ENCODE peak calls at places on chromosome 14, in six cellular contexts. W is stomach; Q is ovary; I is naive thymus-derived CD4-positive, alpha-beta T cell; Y is GM23248; D is body of pancreas. R is an unnamed sample. For H3K4me1, H3K27me3 and H3K36me3, the result is how much of the 10 kb centered on the place peaks cover.

GRCh38 chr14:101104485-101104884 is 201.0 kb upstream of the RTL1 start:
- DNase-seq in W (no peak), Q (no peak), I (no peak), Y (no peak), D (no peak), R (no peak)

GRCh38 chr14:58298880-58299664 is 717 bp downstream of the ARID4A start:
- DNase-seq in W (peak), Q (peak), I (peak), Y (peak), D (peak), R (no peak)

GRCh38 chr14:49999216-49999761 is 106.4 kb downstream of the ARF6 start:
- DNase-seq in W (peak), Q (no peak), I (peak), Y (peak), D (peak), R (no peak)

GRCh38 chr14:55730602-55731001 is 150.6 kb downstream of the KTN1 start:
- DNase-seq in W (no peak), Q (no peak), I (no peak), Y (no peak), D (no peak), R (no peak)

GRCh38 chr14:32450919-32451675 is 122.0 kb downstream of the AKAP6 start:
- DNase-seq in W (no peak), Q (no peak), I (no peak), Y (peak), D (no peak), R (no peak)

GRCh38 chr14:38199768-38200167 is 7.9 kb upstream of the SSTR1 start:
- DNase-seq in W (no peak), Q (no peak), I (no peak), Y (peak), D (no peak), R (no peak)

GRCh38 chr14:94655169-94655710 is 43.0 kb downstream of the SERPINA3 start:
- DNase-seq in W (no peak), Q (no peak), I (no peak), Y (no peak), D (no peak), R (no peak)

GRCh38 chr14:92352158-92352985 is 29.4 kb downstream of the SLC24A4 start:
- DNase-seq in W (no peak), Q (no peak), I (no peak), Y (peak), D (no peak), R (peak)

GRCh38 chr14:20413785-20414117 is 450 bp upstream of the TEP1 start:
- DNase-seq in W (no peak), Q (no peak), I (no peak), Y (peak), D (no peak), R (peak)

GRCh38 chr14:67487937-67488893 is at the start of gene TMEM229B:
- DNase-seq in W (peak), Q (peak), I (peak), Y (no peak), D (no peak), R (no peak)

GRCh38 chr14:76687611-76688372 is 73.5 kb upstream of the VASH1 start:
- DNase-seq in W (no peak), Q (no peak), I (no peak), Y (no peak), D (peak), R (no peak)

GRCh38 chr14:53921027-53921426 is 35.6 kb downstream of the BMP4 start:
- DNase-seq in W (no peak), Q (no peak), I (no peak), Y (no peak), D (no peak), R (peak)

GRCh38 chr14:60092516-60092915 is 793 bp downstream of the PCNX4 start:
- DNase-seq in W (no peak), Q (peak), I (peak), Y (peak), D (no peak), R (no peak)

GRCh38 chr14:65840786-65841185 is 428.3 kb downstream of the FUT8 start:
- DNase-seq in W (no peak), Q (no peak), I (no peak), Y (peak), D (no peak), R (no peak)

GRCh38 chr14:103516426-103517171 is 6.0 kb downstream of the CKB start:
- DNase-seq in W (no peak), Q (no peak), I (no peak), Y (no peak), D (peak), R (no peak)

GRCh38 chr14:103517172-103517566 is 5.5 kb downstream of the CKB start:
- DNase-seq in W (no peak), Q (no peak), I (no peak), Y (no peak), D (no peak), R (no peak)

GRCh38 chr14:103519043-103519836 is 3.4 kb downstream of the CKB start:
- DNase-seq in W (peak), Q (peak), I (no peak), Y (peak), D (no peak), R (no peak)

GRCh38 chr14:103518416-103519042 is 4.1 kb downstream of the CKB start:
- DNase-seq in W (peak), Q (peak), I (peak), Y (peak), D (peak), R (peak)

GRCh38 chr14:103517626-103518415 is 4.8 kb downstream of the CKB start:
- DNase-seq in W (peak), Q (peak), I (no peak), Y (peak), D (peak), R (no peak)
- H3K4me1 ChIP-seq in W (half or more), Q (under half), I (under half), Y (under half), D (half or more), R (under half)

DNA sequence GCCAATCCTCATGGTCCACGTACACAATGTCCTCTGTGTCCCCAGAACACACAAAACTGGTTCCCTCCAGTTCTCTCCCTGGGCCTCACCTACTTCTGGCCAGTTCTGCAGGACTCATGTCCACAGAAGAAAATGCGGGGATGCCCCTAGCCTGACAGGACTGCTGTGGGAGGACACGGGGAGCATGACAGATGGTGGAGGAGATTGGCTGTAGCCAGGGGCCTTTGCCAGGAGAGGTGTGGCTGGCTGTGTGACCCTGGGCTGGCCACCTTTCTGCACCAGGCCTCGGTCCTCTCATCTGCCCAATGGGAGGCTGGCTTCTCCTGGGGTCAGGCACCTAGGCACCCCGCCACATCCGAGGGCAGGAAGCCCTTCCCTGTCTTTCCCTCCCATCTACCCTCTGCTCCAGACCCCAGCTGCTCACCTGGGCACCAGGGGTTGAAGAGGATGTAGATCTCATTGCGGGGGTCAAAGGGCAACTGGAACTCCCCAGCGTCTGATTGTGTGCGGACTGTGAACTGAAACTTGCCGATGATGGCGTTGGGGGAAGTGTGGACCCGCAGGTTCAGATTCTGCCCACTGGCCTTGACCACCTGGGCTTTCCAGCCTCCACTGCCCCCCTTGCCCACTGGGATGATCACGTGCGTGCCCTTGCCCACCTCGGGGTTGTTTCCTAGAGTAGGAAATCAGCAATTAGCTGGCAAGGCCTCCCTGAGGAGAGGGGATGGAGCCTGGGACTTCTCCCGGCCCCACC is 2.8 kb downstream of the TGM1 start:
- DNase-seq in W (no peak), Q (no peak), I (no peak), Y (no peak), D (peak), R (no peak)
- H3K27me3 ChIP-seq in W (under half), Q (under half), I (under half), Y (under half), D (under half), R (under half)

GRCh38 chr14:69769623-69770022 is 2.7 kb downstream of the SRSF5 start:
- DNase-seq in W (no peak), Q (peak), I (no peak), Y (no peak), D (peak), R (no peak)
- H3K36me3 ChIP-seq in W (half or more), Q (under half), I (half or more), Y (half or more), D (under half), R (half or more)

DNA sequence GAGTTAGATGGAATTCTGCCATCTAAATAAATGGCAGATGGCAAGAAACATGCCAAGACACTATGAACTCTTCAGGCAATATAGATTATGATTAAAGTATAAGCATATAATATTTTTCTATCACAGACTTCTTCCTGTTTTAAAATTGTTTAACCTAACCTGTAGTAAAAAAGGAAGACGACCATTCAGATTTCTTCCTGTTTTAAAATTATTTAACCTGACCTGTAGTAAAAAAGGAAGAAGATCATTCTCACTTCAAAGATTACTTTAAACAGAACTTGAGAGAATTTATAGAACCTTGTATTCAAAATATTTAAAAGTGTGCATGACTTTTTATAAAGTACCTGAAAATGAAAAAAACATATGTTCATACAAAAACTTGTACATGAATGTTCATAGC is 63.5 kb downstream of the RPS6KA5 start:
- DNase-seq in W (no peak), Q (no peak), I (no peak), Y (no peak), D (no peak), R (no peak)
- H3K4me1 ChIP-seq in W (under half), Q (under half), I (under half), Y (under half), D (under half), R (under half)

GRCh38 chr14:28767851-28768548 is 1.4 kb downstream of the FOXG1 start:
- DNase-seq in W (no peak), Q (no peak), I (no peak), Y (no peak), D (no peak), R (no peak)
- H3K27me3 ChIP-seq in W (half or more), Q (under half), I (under half), Y (half or more), D (under half), R (under half)

GRCh38 chr14:103723176-103724081 is 7.8 kb downstream of the ZFYVE21 start:
- DNase-seq in W (no peak), Q (no peak), I (no peak), Y (peak), D (no peak), R (no peak)
- H3K36me3 ChIP-seq in W (under half), Q (under half), I (under half), Y (under half), D (under half), R (under half)

GRCh38 chr14:81402123-81402495 is 2.0 kb upstream of the STON2 start:
- DNase-seq in W (no peak), Q (no peak), I (no peak), Y (peak), D (no peak), R (no peak)
- H3K4me1 ChIP-seq in W (under half), Q (under half), I (under half), Y (under half), D (under half), R (under half)

GRCh38 chr14:75373133-75373532 is 54.7 kb upstream of the JDP2 start:
- DNase-seq in W (no peak), Q (no peak), I (no peak), Y (no peak), D (no peak), R (no peak)

GRCh38 chr14:75370416-75371205 is 57.2 kb upstream of the JDP2 start:
- DNase-seq in W (no peak), Q (no peak), I (no peak), Y (no peak), D (no peak), R (no peak)

GRCh38 chr14:75371297-75371696 is 56.5 kb upstream of the JDP2 start:
- DNase-seq in W (no peak), Q (no peak), I (no peak), Y (no peak), D (no peak), R (no peak)

GRCh38 chr14:75373616-75374015 is 54.2 kb upstream of the JDP2 start:
- DNase-seq in W (no peak), Q (no peak), I (no peak), Y (no peak), D (no peak), R (no peak)

GRCh38 chr14:75372260-75372659 is 55.6 kb upstream of the JDP2 start:
- DNase-seq in W (no peak), Q (no peak), I (no peak), Y (no peak), D (no peak), R (no peak)
- H3K27me3 ChIP-seq in W (under half), Q (under half), I (under half), Y (under half), D (under half), R (under half)

GRCh38 chr14:104370256-104370870 is 209.2 kb upstream of the C14orf180 start:
- DNase-seq in W (peak), Q (no peak), I (no peak), Y (no peak), D (no peak), R (no peak)

GRCh38 chr14:104373055-104373854 is 206.3 kb upstream of the C14orf180 start:
- DNase-seq in W (no peak), Q (no peak), I (no peak), Y (no peak), D (no peak), R (no peak)

GRCh38 chr14:104371031-104371430 is 208.5 kb upstream of the C14orf180 start:
- DNase-seq in W (no peak), Q (no peak), I (no peak), Y (no peak), D (no peak), R (no peak)

GRCh38 chr14:104372390-104373054 is 207.0 kb upstream of the C14orf180 start:
- DNase-seq in W (no peak), Q (no peak), I (no peak), Y (no peak), D (no peak), R (no peak)

GRCh38 chr14:104371917-104372316 is 207.6 kb upstream of the C14orf180 start:
- DNase-seq in W (no peak), Q (no peak), I (no peak), Y (no peak), D (no peak), R (no peak)
- H3K36me3 ChIP-seq in W (under half), Q (under half), I (under half), Y (under half), D (under half), R (under half)

R was measured in HAP-1.